ENCODE peak calls at places on chromosomes 5 and 9, in nine cellular contexts. G is CD4-positive, alpha-beta T cell; Z is progenitor cell of endocrine pancreas; E is foreskin fibroblast; U is left ventricle myocardium inferior; I is heart right ventricle; L is PC-3; Y is dorsolateral prefrontal cortex; R is GM12865. W is an unnamed sample.

GRCh38 chr5:124404796-124405195 is 341.6 kb downstream of the ZNF608 start:
- DNase-seq in I (no peak), Z (no peak), U (no peak), R (no peak), E (no peak), L (no peak), Y (no peak), G (no peak), W (no peak)

GRCh38 chr9:113309204-113309813 is 6.1 kb upstream of the RNF183 start:
- DNase-seq in U (no peak), Y (peak), Z (no peak), I (no peak), L (peak), E (peak), R (peak), G (no peak), W (peak)

GRCh38 chr9:26131891-26132290 is 453.6 kb upstream of the TUSC1 start:
- DNase-seq in R (no peak), Z (no peak), L (peak), Y (no peak), E (peak), G (no peak), U (no peak), I (no peak), W (peak)

GRCh38 chr5:103259705-103260355 is 1.3 kb downstream of the MACIR start:
- DNase-seq in Y (peak), E (peak), R (no peak), Z (no peak), U (no peak), L (peak), G (no peak), I (no peak), W (peak)

GRCh38 chr9:9998491-9999287 is 614.1 kb downstream of the PTPRD start:
- DNase-seq in U (no peak), E (no peak), Y (no peak), G (no peak), Z (no peak), R (peak), I (no peak), L (peak), W (no peak)

GRCh38 chr9:5783982-5784381 is 48.9 kb downstream of the ERMP1 start:
- DNase-seq in L (peak), R (no peak), Y (no peak), I (no peak), G (no peak), Z (no peak), E (peak), U (no peak), W (peak)

GRCh38 chr5:165055476-165055875 is 1550.1 kb downstream of the MAT2B start:
- DNase-seq in G (no peak), Z (no peak), R (no peak), Y (no peak), E (no peak), I (no peak), L (no peak), U (no peak), W (no peak)

GRCh38 chr9:109479822-109480221 is 18.3 kb downstream of the PTPN3 start:
- DNase-seq in I (no peak), Y (no peak), R (no peak), L (no peak), Z (no peak), U (no peak), G (no peak), E (no peak), W (no peak)

GRCh38 chr5:172949426-172949825 is 9.8 kb upstream of the RPL26L1 start:
- DNase-seq in I (no peak), E (no peak), G (no peak), L (no peak), R (no peak), Y (no peak), Z (no peak), U (no peak), W (no peak)

GRCh38 chr5:134171972-134172371 is 4.8 kb downstream of the SKP1 start:
- DNase-seq in G (no peak), R (no peak), Z (no peak), Y (no peak), L (no peak), E (no peak), U (no peak), I (no peak), W (no peak)
- TF ChIP-seq CTCF in G (no peak), R (no peak), Z (no peak), Y (no peak), L (no peak), E (no peak), U (no peak), I (no peak), W (no peak)

GRCh38 chr9:33914887-33915286 is 97.9 kb downstream of the UBE2R2 start:
- DNase-seq in G (no peak), Z (no peak), I (no peak), U (no peak), E (no peak), R (no peak), Y (no peak), L (no peak), W (no peak)
- TF ChIP-seq CTCF in G (no peak), Z (no peak), I (no peak), U (no peak), E (no peak), R (no peak), Y (no peak), L (no peak), W (no peak)

GRCh38 chr9:4297795-4298254 is 2.0 kb downstream of the GLIS3 start:
- DNase-seq in Y (no peak), R (peak), L (peak), E (peak), I (peak), U (peak), G (peak), Z (peak), W (peak)

GRCh38 chr9:4298255-4299005 is 1.4 kb downstream of the GLIS3 start:
- DNase-seq in Y (no peak), Z (peak), I (peak), R (peak), E (peak), L (peak), U (peak), G (peak), W (no peak)

GRCh38 chr9:4297151-4297794 is 2.6 kb downstream of the GLIS3 start:
- DNase-seq in U (peak), R (peak), Y (no peak), G (peak), I (peak), Z (no peak), E (peak), L (peak), W (peak)

GRCh38 chr9:4295160-4295559 is 4.7 kb downstream of the GLIS3 start:
- DNase-seq in R (no peak), L (no peak), I (no peak), U (no peak), E (no peak), Z (no peak), G (no peak), Y (no peak), W (no peak)

GRCh38 chr9:4296217-4296616 is 3.7 kb downstream of the GLIS3 start:
- DNase-seq in G (no peak), U (no peak), Z (no peak), I (no peak), Y (no peak), L (no peak), E (peak), R (no peak), W (no peak)
- TF ChIP-seq CTCF in G (no peak), U (no peak), Z (peak), I (no peak), Y (no peak), L (no peak), E (no peak), R (no peak), W (peak)

GRCh38 chr5:13814293-13814692 is 130.2 kb downstream of the DNAH5 start:
- DNase-seq in U (no peak), G (no peak), I (no peak), L (peak), R (no peak), E (no peak), Y (no peak), Z (no peak), W (peak)
- TF ChIP-seq CTCF in U (no peak), G (no peak), I (no peak), L (peak), R (no peak), E (no peak), Y (no peak), Z (no peak), W (peak)

GRCh38 chr5:57988808-57989207 is 471.1 kb downstream of the PLK2 start:
- DNase-seq in L (no peak), U (no peak), G (no peak), Y (no peak), E (no peak), R (no peak), I (no peak), Z (no peak), W (no peak)

GRCh38 chr5:57993866-57994265 is 466.0 kb downstream of the PLK2 start:
- DNase-seq in R (no peak), Z (no peak), L (no peak), G (no peak), I (no peak), Y (no peak), U (no peak), E (no peak), W (no peak)

GRCh38 chr5:57987552-57987951 is 472.3 kb downstream of the PLK2 start:
- DNase-seq in R (no peak), E (peak), L (no peak), U (no peak), Z (no peak), Y (no peak), G (no peak), I (no peak), W (no peak)

GRCh38 chr5:57986746-57987145 is 473.1 kb downstream of the PLK2 start:
- DNase-seq in Y (peak), L (peak), U (no peak), R (no peak), G (no peak), I (no peak), E (peak), Z (no peak), W (peak)

DNA sequence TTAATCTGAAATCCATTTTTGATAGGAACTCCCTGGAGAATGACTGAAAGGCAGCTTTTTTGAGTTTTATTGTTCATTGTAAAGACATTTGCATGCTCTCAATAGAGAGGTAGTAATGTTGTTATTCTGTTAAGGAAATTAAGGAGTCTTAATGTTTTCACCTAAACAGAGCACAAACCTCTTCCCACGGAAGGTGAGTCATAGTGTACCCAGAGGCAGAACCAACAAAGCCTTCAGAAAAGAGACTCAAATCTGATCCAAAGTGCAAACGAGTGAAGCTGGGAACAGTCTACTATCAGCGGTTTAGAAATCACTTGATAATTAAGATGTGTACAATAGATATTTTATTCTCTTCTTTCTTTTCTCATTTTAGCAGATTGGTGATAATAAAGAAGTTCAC is 470.5 kb downstream of the PLK2 start:
- DNase-seq in U (no peak), L (peak), I (no peak), Z (no peak), E (peak), R (no peak), Y (no peak), G (no peak), W (peak)
- TF ChIP-seq CTCF in U (no peak), L (no peak), I (no peak), Z (no peak), E (no peak), R (no peak), Y (no peak), G (no peak), W (no peak)

DNA sequence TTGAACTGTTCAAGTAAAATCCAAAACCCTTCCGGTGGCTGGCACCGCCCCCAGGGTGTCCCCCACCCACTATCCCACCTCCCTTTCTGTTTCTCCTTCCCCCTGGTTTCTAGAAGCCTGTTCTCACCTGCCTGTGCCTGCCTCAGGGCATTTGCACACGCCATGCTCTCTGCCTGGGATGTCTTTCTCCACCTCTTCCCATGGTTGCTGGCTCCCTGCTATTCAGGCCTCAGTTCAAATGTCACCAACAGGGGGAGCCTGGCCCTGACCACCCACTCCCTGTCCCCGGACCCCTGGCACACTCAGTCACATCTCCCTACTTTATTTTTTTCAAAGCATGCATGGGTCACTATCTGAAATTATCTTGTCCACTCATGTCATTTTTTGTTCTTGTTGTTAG is 39.9 kb upstream of the EEIG1 start:
- DNase-seq in R (no peak), G (no peak), Y (no peak), L (no peak), Z (no peak), U (no peak), E (no peak), I (no peak), W (no peak)
- TF ChIP-seq CTCF in R (peak), G (no peak), Y (no peak), L (peak), Z (peak), U (peak), E (peak), I (no peak), W (peak)

GRCh38 chr9:97956365-97956764 is 18.4 kb upstream of the HEMGN start:
- DNase-seq in Z (no peak), U (no peak), Y (no peak), R (no peak), E (no peak), L (no peak), G (no peak), I (no peak), W (no peak)

GRCh38 chr9:97958812-97959511 is 21.0 kb upstream of the HEMGN start:
- DNase-seq in U (no peak), E (peak), I (no peak), G (no peak), Y (no peak), Z (no peak), R (no peak), L (no peak), W (peak)

GRCh38 chr9:97959585-97959984 is 21.6 kb upstream of the HEMGN start:
- DNase-seq in E (no peak), L (no peak), U (no peak), Z (no peak), G (no peak), R (no peak), I (no peak), Y (no peak), W (no peak)

DNA sequence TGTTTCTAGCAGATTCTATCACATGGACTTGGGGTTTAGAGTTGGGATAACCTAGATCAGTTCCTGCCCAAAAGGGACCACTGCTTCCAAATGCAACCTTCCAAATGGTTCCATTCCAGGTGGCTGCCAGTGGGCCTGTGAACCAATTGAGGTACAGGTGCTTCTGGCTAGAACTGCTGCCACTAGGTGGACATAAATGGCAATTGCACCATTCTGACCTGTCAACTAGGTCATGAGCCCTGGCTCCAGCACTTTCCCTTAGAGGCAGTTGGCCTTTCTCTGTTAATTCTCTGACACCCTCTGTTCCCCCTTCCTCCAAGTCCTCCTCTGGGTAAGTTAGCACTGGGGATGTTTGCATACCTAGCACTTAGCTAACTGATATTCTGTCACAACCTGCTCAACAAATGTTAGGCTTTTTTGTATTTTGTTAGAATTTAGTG is 16.6 kb upstream of the HEMGN start:
- DNase-seq in R (peak), G (peak), Y (peak), I (no peak), L (peak), U (no peak), E (peak), Z (peak), W (no peak)
- TF ChIP-seq CTCF in R (peak), G (peak), Y (no peak), I (peak), L (peak), U (peak), E (peak), Z (peak), W (peak)

GRCh38 chr5:58974083-58974482 is 391.2 kb downstream of the RAB3C start:
- DNase-seq in E (no peak), I (no peak), U (no peak), R (no peak), Y (no peak), L (peak), G (no peak), Z (no peak), W (no peak)
- TF ChIP-seq CTCF in E (no peak), I (no peak), U (no peak), R (no peak), Y (no peak), L (peak), G (no peak), Z (no peak), W (no peak)

GRCh38 chr9:134163374-134164196 is 779 bp downstream of the RNU6ATAC start:
- DNase-seq in R (peak), L (peak), U (peak), I (peak), G (peak), Z (peak), Y (peak), E (peak), W (no peak)
- TF ChIP-seq CTCF in R (peak), L (no peak), U (peak), I (no peak), G (peak), Z (peak), Y (peak), E (peak), W (peak)

DNA sequence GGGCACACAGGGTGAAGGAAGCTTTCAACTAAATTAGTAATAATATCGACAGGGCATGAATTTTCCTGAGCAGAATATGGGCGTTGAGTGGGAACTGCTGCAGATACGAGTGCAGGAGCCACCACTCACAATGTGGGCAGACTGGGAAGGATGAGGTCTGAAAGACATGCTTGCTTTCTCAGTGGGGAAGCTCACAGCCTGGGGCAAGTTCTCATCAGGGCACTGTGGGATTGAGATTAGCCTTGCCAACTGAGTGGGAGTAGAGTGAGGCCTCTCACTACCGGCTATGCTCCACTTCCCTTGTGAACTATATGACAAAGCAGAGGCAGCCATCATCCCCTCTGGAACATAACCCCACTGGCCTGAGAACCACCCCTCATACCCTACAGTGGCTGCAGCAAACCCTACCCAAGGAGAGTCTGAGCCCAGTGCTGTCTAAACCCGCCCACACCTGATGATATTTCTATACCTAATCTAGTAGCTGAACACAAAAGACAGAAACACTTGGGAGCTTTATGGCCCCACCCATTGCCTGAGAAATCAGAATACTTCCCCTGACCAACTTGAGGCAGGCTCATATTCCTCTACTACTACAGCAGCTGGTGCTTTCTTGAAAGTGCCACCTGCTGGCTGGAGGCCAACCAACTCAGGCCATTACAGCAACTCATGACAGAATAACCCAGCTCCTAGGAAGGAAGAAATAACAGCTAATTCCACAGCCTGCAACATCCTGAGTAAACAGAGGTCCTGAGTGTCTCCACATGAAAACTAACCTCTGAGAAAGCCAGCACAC is 173.7 kb upstream of the SPEF2 start:
- DNase-seq in R (peak), Y (no peak), E (no peak), U (no peak), L (no peak), I (no peak), G (no peak), Z (no peak), W (no peak)
- TF ChIP-seq CTCF in R (no peak), Y (no peak), E (no peak), U (no peak), L (no peak), I (no peak), G (no peak), Z (no peak), W (no peak)